ENCODE peak calls at places on chromosomes 5 and 9, in six cellular contexts. Y is psoas muscle; J is kidney; B is NCI-H1436; N is GM23248; U is stimulated activated CD8-positive, alpha-beta memory T cell treated with anti-CD3 and anti-CD28 coated beads, Interleukin-15, amount 100 ng/mL, for 1 hour. H is an unnamed sample.

GRCh38 chr5:111563041-111563822 is 50.9 kb upstream of the STARD4 start:
- DNase-seq in Y (no peak), J (no peak), B (no peak), N (peak; percentile 46), U (no peak), H (no peak)

GRCh38 chr9:69157751-69158466 is 16.2 kb upstream of the TJP2 start:
- DNase-seq in Y (no peak), J (no peak), B (no peak), N (peak; percentile 65), U (no peak), H (no peak)

GRCh38 chr5:135036405-135036804 is 2.4 kb upstream of the PITX1 start:
- DNase-seq in Y (no peak), J (peak; percentile 30), B (peak; percentile 13), N (no peak), U (no peak), H (no peak)

GRCh38 chr9:111108946-111109345 is 70.7 kb upstream of the LPAR1 start:
- DNase-seq in Y (no peak), J (no peak), B (no peak), N (peak; percentile 97), U (no peak), H (no peak)

GRCh38 chr9:14096182-14096922 is 217.6 kb downstream of the NFIB start:
- DNase-seq in Y (no peak), J (no peak), B (peak; percentile 55), N (peak; percentile 55), U (no peak), H (no peak)

GRCh38 chr9:23826120-23826629 is at the start of gene ELAVL2:
- DNase-seq in Y (peak; percentile 84), J (peak; percentile 92), B (peak; percentile 92), N (peak; percentile 89), U (no peak), H (peak; percentile 90)

GRCh38 chr9:35688558-35689350 is 971 bp downstream of the TPM2 start:
- DNase-seq in Y (no peak), J (peak; percentile 0), B (no peak), N (peak; percentile 91), U (no peak), H (no peak)

GRCh38 chr5:95822038-95822407 is 503 bp downstream of the GLRX start:
- DNase-seq in Y (peak; percentile 63), J (peak; percentile 86), B (peak; percentile 67), N (peak; percentile 84), U (no peak), H (peak; percentile 82)

GRCh38 chr5:55969956-55970355 is 24.8 kb downstream of the IL6ST start:
- DNase-seq in Y (no peak), J (no peak), B (no peak), N (peak; percentile 56), U (no peak), H (no peak)

GRCh38 chr9:110559869-110560268 is 19.7 kb downstream of the SVEP1 start:
- DNase-seq in Y (no peak), J (no peak), B (no peak), N (peak; percentile 23), U (no peak), H (no peak)

GRCh38 chr9:124759327-124759726 is 11.8 kb downstream of the NR6A1 start:
- DNase-seq in Y (no peak), J (no peak), B (no peak), N (no peak), U (no peak), H (no peak)

GRCh38 chr5:86971034-86971511 is 296.6 kb upstream of the RASA1 start:
- DNase-seq in Y (no peak), J (no peak), B (no peak), N (peak; percentile 53), U (no peak), H (no peak)

GRCh38 chr9:104302775-104303174 is 201.3 kb upstream of the OR13F1 start:
- DNase-seq in Y (no peak), J (no peak), B (no peak), N (no peak), U (no peak), H (no peak)

GRCh38 chr5:104347119-104347708 is 784.6 kb upstream of the NUDT12 start:
- DNase-seq in Y (no peak), J (no peak), B (no peak), N (peak; percentile 3), U (no peak), H (no peak)

GRCh38 chr9:117094493-117094892 is 320.4 kb downstream of the ASTN2 start:
- DNase-seq in Y (no peak), J (no peak), B (no peak), N (peak; percentile 9), U (no peak), H (no peak)

GRCh38 chr5:146466521-146467349 is 19.6 kb downstream of the TCERG1 start:
- DNase-seq in Y (no peak), J (no peak), B (no peak), N (peak; percentile 65), U (no peak), H (no peak)

GRCh38 chr9:114011313-114011712 is 66.8 kb downstream of the AMBP start:
- DNase-seq in Y (no peak), J (peak; percentile 32), B (no peak), N (no peak), U (no peak), H (no peak)

GRCh38 chr9:6842584-6842947 is 84.8 kb downstream of the KDM4C start:
- DNase-seq in Y (no peak), J (no peak), B (no peak), N (peak; percentile 41), U (no peak), H (no peak)

GRCh38 chr5:174355208-174355612 is 309.7 kb downstream of the NSG2 start:
- DNase-seq in Y (peak; percentile 23), J (no peak), B (no peak), N (peak; percentile 60), U (no peak), H (no peak)

GRCh38 chr9:107807183-107807582 is 317.6 kb upstream of the KLF4 start:
- DNase-seq in Y (no peak), J (no peak), B (no peak), N (peak; percentile 64), U (no peak), H (no peak)

GRCh38 chr5:168153263-168153930 is 138.0 kb upstream of the WWC1 start:
- DNase-seq in Y (no peak), J (no peak), B (no peak), N (peak; percentile 39), U (no peak), H (no peak)

GRCh38 chr9:125977223-125977622 is 230.1 kb downstream of the PBX3 start:
- DNase-seq in Y (no peak), J (no peak), B (no peak), N (peak; percentile 38), U (no peak), H (no peak)

GRCh38 chr5:82159014-82159413 is 119.1 kb downstream of the RPS23 start:
- DNase-seq in Y (no peak), J (no peak), B (no peak), N (peak; percentile 85), U (no peak), H (no peak)

GRCh38 chr9:82797539-82797938 is 265.4 kb downstream of the RASEF start:
- DNase-seq in Y (no peak), J (peak; percentile 66), B (no peak), N (no peak), U (no peak), H (no peak)

GRCh38 chr9:130137870-130138653 is 34.1 kb upstream of the NCS1 start:
- DNase-seq in Y (peak; percentile 44), J (no peak), B (no peak), N (peak; percentile 97), U (no peak), H (no peak)

GRCh38 chr5:175484824-175485223 is 6.5 kb downstream of the SFXN1 start:
- DNase-seq in Y (no peak), J (no peak), B (no peak), N (no peak), U (no peak), H (no peak)

GRCh38 chr5:134227259-134227658 is 1.4 kb upstream of the PPP2CA start:
- DNase-seq in Y (no peak), J (no peak), B (peak; percentile 61), N (peak; percentile 70), U (no peak), H (no peak)